ENCODE peak calls at places on chromosomes 16 and 17, in eight cellular contexts. Q is left ventricle myocardium inferior; F is tibial artery; V is ascending aorta; J is esophagus squamous epithelium; L is effector memory CD4-positive, alpha-beta T cell; Y is mesenchymal stem cell; U is stomach. T is an unnamed sample.

GRCh38 chr16:832652-833336 is 32.3 kb upstream of the GNG13 start:
- DNase-seq in J (no peak), F (no peak), V (no peak), Q (no peak), L (no peak), Y (no peak), U (no peak), T (no peak)

GRCh38 chr17:60134396-60135159 is 15.2 kb upstream of the CA4 start:
- DNase-seq in Q (no peak), L (no peak), Y (peak; percentile 57), J (no peak), V (peak; percentile 51), U (peak; percentile 19), F (no peak), T (no peak)

GRCh38 chr16:51538707-51539604 is 387.9 kb upstream of the SALL1 start:
- DNase-seq in Q (no peak), Y (peak; percentile 97), F (no peak), L (no peak), V (no peak), U (no peak), J (no peak), T (peak; percentile 54)

GRCh38 chr17:65542067-65542466 is 19.4 kb downstream of the AXIN2 start:
- DNase-seq in Q (no peak), F (no peak), Y (no peak), V (no peak), J (no peak), L (no peak), U (no peak), T (no peak)

GRCh38 chr16:16052916-16053315 is 103.5 kb downstream of the ABCC1 start:
- DNase-seq in Y (peak; percentile 88), V (no peak), Q (no peak), L (no peak), U (no peak), J (no peak), F (no peak), T (no peak)

GRCh38 chr16:12436201-12436657 is 367.5 kb downstream of the CPPED1 start:
- DNase-seq in Y (no peak), L (no peak), U (no peak), V (no peak), F (no peak), Q (no peak), J (no peak), T (no peak)

GRCh38 chr17:3687949-3688614 is 7.9 kb downstream of the P2RX5 start:
- DNase-seq in L (no peak), V (no peak), Q (no peak), U (no peak), F (no peak), J (no peak), Y (no peak), T (no peak)

GRCh38 chr16:2150418-2151187 is 2.2 kb downstream of the RAB26 start:
- DNase-seq in Q (no peak), F (no peak), U (peak; percentile 59), V (no peak), J (no peak), L (no peak), Y (peak; percentile 31), T (no peak)

GRCh38 chr17:39239640-39240314 is 14.0 kb upstream of the STAC2 start:
- DNase-seq in F (no peak), Q (no peak), L (peak; percentile 59), U (peak; percentile 78), V (no peak), Y (no peak), J (no peak), T (peak; percentile 48)

GRCh38 chr16:23504453-23505179 is 5.7 kb downstream of the GGA2 start:
- DNase-seq in V (peak; percentile 83), J (no peak), L (peak; percentile 32), F (peak; percentile 65), Q (no peak), U (peak; percentile 46), Y (peak; percentile 95), T (no peak)

GRCh38 chr17:61335105-61335844 is 64.4 kb upstream of the TBX2 start:
- DNase-seq in Q (no peak), L (no peak), Y (peak; percentile 96), U (no peak), J (no peak), F (peak; percentile 13), V (no peak), T (no peak)

GRCh38 chr17:58531661-58532554 is 17.5 kb upstream of the MTMR4 start:
- DNase-seq in Y (peak; percentile 54), L (peak; percentile 48), F (peak; percentile 42), U (peak; percentile 68), J (no peak), V (peak; percentile 82), Q (peak; percentile 73), T (no peak)

GRCh38 chr17:58529275-58529674 is 14.8 kb upstream of the MTMR4 start:
- DNase-seq in V (no peak), J (no peak), Y (no peak), Q (no peak), L (no peak), F (no peak), U (no peak), T (no peak)

GRCh38 chr17:58531122-58531521 is 16.7 kb upstream of the MTMR4 start:
- DNase-seq in J (no peak), L (no peak), Q (no peak), F (no peak), V (no peak), U (no peak), Y (no peak), T (no peak)

GRCh38 chr17:58532555-58532951 is 18.1 kb upstream of the MTMR4 start:
- DNase-seq in U (no peak), Q (no peak), Y (no peak), L (no peak), V (no peak), J (no peak), F (no peak), T (no peak)

GRCh38 chr17:58530655-58531054 is 16.2 kb upstream of the MTMR4 start:
- DNase-seq in L (no peak), U (no peak), Q (no peak), J (no peak), V (no peak), Y (no peak), F (no peak), T (no peak)
- H3K4me3 ChIP-seq in L (no peak overlapping the region), U (no peak overlapping the region), Q (peak overlapping the region; percentile 75), J (no peak overlapping the region), V (no peak overlapping the region), Y (no peak overlapping the region), F (peak overlapping the region; percentile 58), T (no peak overlapping the region)

DNA sequence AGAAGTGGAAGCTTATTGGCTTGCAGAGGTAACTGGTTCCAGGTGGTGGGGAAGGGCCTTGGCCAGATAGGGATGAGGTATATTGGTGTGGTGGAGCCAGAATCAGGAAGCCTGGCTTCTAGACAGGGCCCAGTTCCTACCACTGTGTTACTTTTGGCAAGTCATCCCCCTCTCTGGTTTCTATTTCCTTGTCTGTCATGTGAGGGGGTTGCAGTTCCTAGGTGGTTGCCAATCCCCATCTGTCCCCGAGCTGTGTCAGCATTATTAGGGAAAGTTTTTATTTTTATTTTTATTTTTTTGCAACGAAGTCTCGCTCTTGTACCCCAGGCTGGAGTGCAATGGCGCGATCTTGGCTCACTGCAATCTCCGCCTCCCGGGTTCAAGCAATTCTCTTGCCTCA is 3.0 kb downstream of the SMCR8 start:
- DNase-seq in U (no peak), Q (no peak), L (no peak), J (no peak), V (no peak), F (no peak), Y (no peak), T (no peak)
- H3K4me1 ChIP-seq in U (peaks cover 85% of the 10 kb centered on the region), Q (peaks cover 82% of the 10 kb centered on the region), L (peaks cover 56% of the 10 kb centered on the region), J (peaks cover 75% of the 10 kb centered on the region), V (peaks cover 45% of the 10 kb centered on the region), F (peaks cover 63% of the 10 kb centered on the region), Y (peaks cover 39% of the 10 kb centered on the region), T (peaks cover 61% of the 10 kb centered on the region)

DNA sequence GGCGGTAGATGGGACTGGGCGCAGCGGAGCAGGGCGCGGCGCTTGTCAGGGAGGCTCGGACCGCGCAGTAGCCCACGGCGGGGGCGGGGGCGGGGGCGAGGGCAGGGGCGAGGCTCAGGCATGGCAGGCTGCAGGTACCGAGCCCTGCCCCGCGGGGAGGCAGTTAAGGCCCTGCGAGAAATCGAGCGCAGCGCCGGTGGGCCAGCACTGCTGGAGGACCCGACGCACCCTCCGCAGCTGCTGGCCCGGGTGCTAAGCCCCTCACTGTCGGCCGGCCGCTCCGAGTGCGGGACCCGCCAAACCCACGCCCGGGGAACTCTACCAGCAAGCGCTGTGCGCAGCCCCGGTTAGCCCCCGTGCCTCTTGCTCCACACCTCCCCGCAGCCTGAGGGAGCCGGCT is 90.2 kb upstream of the RPL38 start:
- DNase-seq in J (no peak), L (no peak), F (no peak), U (no peak), Q (no peak), Y (no peak), V (no peak), T (no peak)
- H3K4me3 ChIP-seq in J (no peak overlapping the region), L (no peak overlapping the region), F (no peak overlapping the region), U (no peak overlapping the region), Q (no peak overlapping the region), Y (no peak overlapping the region), V (no peak overlapping the region), T (no peak overlapping the region)

DNA sequence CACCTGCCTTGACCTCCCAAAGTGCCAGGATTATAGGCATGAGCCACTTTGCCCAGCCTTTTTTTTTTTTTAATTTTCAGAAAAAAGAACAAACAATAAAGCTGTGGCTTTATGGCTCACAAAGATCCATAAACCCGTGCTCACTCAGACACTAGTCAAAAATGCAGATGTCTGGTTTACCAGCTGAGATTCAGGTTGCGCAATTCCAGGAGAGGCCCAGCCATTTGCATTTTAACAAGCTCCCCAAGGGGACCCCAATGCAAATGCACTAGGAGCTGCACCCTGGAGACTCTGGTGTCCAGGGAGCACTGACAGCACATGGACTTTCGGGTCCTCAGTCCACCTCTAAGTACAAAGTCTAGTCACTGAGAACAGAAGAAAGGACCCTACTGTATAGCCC is 326.3 kb downstream of the MAF start:
- DNase-seq in L (no peak), U (no peak), Y (no peak), J (no peak), Q (no peak), F (no peak), V (no peak), T (no peak)
- H3K4me1 ChIP-seq in L (peaks cover 49% of the 10 kb centered on the region), U (no peaks in the 10 kb centered on the region), Y (no peaks in the 10 kb centered on the region), J (no peaks in the 10 kb centered on the region), Q (no peaks in the 10 kb centered on the region), F (no peaks in the 10 kb centered on the region), V (no peaks in the 10 kb centered on the region), T (peaks cover 45% of the 10 kb centered on the region)

T was measured in DND-41.